ENCODE peak calls at places on chromosomes 12 and 14, in eight cellular contexts. One of them, this sample, is unnamed.

GRCh38 chr12:109582636-109583035 is 9.0 kb downstream of the MVK start:
- DNase-seq in fibroblast of lung: no peak
- DNase-seq in GM10248: no peak
- DNase-seq in foreskin fibroblast: no peak
- DNase-seq in fibroblast of mammary gland: no peak
- DNase-seq in progenitor cell of endocrine pancreas: no peak
- DNase-seq in right lobe of liver: peak
- DNase-seq in dorsolateral prefrontal cortex: no peak
- DNase-seq in this sample: no peak

GRCh38 chr12:10196210-10196609 is 16.5 kb upstream of the GABARAPL1 start:
- DNase-seq in fibroblast of lung: no peak
- DNase-seq in GM10248: peak
- DNase-seq in foreskin fibroblast: no peak
- DNase-seq in fibroblast of mammary gland: no peak
- DNase-seq in progenitor cell of endocrine pancreas: no peak
- DNase-seq in right lobe of liver: no peak
- DNase-seq in dorsolateral prefrontal cortex: no peak
- DNase-seq in this sample: peak

GRCh38 chr12:109134186-109134917 is 18.0 kb downstream of the ACACB start:
- DNase-seq in fibroblast of lung: no peak
- DNase-seq in GM10248: no peak
- DNase-seq in foreskin fibroblast: peak
- DNase-seq in fibroblast of mammary gland: peak
- DNase-seq in progenitor cell of endocrine pancreas: no peak
- DNase-seq in right lobe of liver: peak
- DNase-seq in dorsolateral prefrontal cortex: peak
- DNase-seq in this sample: peak

GRCh38 chr12:47562201-47562600 is 143.6 kb downstream of the RPAP3 start:
- DNase-seq in fibroblast of lung: no peak
- DNase-seq in GM10248: no peak
- DNase-seq in foreskin fibroblast: no peak
- DNase-seq in fibroblast of mammary gland: no peak
- DNase-seq in progenitor cell of endocrine pancreas: no peak
- DNase-seq in right lobe of liver: no peak
- DNase-seq in dorsolateral prefrontal cortex: no peak
- DNase-seq in this sample: no peak

GRCh38 chr14:44854114-44854513 is 107.6 kb downstream of the KLHL28 start:
- DNase-seq in fibroblast of lung: no peak
- DNase-seq in GM10248: no peak
- DNase-seq in foreskin fibroblast: no peak
- DNase-seq in fibroblast of mammary gland: no peak
- DNase-seq in progenitor cell of endocrine pancreas: no peak
- DNase-seq in right lobe of liver: no peak
- DNase-seq in dorsolateral prefrontal cortex: no peak
- DNase-seq in this sample: no peak

GRCh38 chr14:92670177-92670576 is 78.2 kb downstream of the LGMN start:
- DNase-seq in fibroblast of lung: peak
- DNase-seq in GM10248: no peak
- DNase-seq in foreskin fibroblast: peak
- DNase-seq in fibroblast of mammary gland: peak
- DNase-seq in progenitor cell of endocrine pancreas: no peak
- DNase-seq in right lobe of liver: no peak
- DNase-seq in dorsolateral prefrontal cortex: no peak
- DNase-seq in this sample: no peak

GRCh38 chr14:101636081-101636560 is 74.8 kb downstream of the DIO3 start:
- DNase-seq in fibroblast of lung: peak
- DNase-seq in GM10248: peak
- DNase-seq in foreskin fibroblast: no peak
- DNase-seq in fibroblast of mammary gland: no peak
- DNase-seq in progenitor cell of endocrine pancreas: no peak
- DNase-seq in right lobe of liver: no peak
- DNase-seq in dorsolateral prefrontal cortex: no peak
- DNase-seq in this sample: no peak

GRCh38 chr12:109670647-109671046 is 43.0 kb upstream of the FAM222A start:
- DNase-seq in fibroblast of lung: no peak
- DNase-seq in GM10248: no peak
- DNase-seq in foreskin fibroblast: no peak
- DNase-seq in fibroblast of mammary gland: no peak
- DNase-seq in progenitor cell of endocrine pancreas: no peak
- DNase-seq in right lobe of liver: no peak
- DNase-seq in dorsolateral prefrontal cortex: no peak
- DNase-seq in this sample: no peak

GRCh38 chr14:105173901-105174894 is 5.6 kb upstream of the JAG2 start:
- DNase-seq in fibroblast of lung: no peak
- DNase-seq in GM10248: no peak
- DNase-seq in foreskin fibroblast: no peak
- DNase-seq in fibroblast of mammary gland: no peak
- DNase-seq in progenitor cell of endocrine pancreas: no peak
- DNase-seq in right lobe of liver: no peak
- DNase-seq in dorsolateral prefrontal cortex: no peak
- DNase-seq in this sample: no peak

GRCh38 chr12:25699454-25699853 is 146.4 kb upstream of the LMNTD1 start:
- DNase-seq in fibroblast of lung: peak
- DNase-seq in GM10248: no peak
- DNase-seq in foreskin fibroblast: peak
- DNase-seq in fibroblast of mammary gland: peak
- DNase-seq in progenitor cell of endocrine pancreas: no peak
- DNase-seq in right lobe of liver: no peak
- DNase-seq in dorsolateral prefrontal cortex: no peak
- DNase-seq in this sample: no peak

GRCh38 chr12:68877583-68877982 is 55.4 kb downstream of the CPM start:
- DNase-seq in fibroblast of lung: no peak
- DNase-seq in GM10248: no peak
- DNase-seq in foreskin fibroblast: no peak
- DNase-seq in fibroblast of mammary gland: no peak
- DNase-seq in progenitor cell of endocrine pancreas: no peak
- DNase-seq in right lobe of liver: no peak
- DNase-seq in dorsolateral prefrontal cortex: no peak
- DNase-seq in this sample: no peak

GRCh38 chr12:102385343-102385742 is 95.0 kb downstream of the IGF1 start:
- DNase-seq in fibroblast of lung: no peak
- DNase-seq in GM10248: no peak
- DNase-seq in foreskin fibroblast: no peak
- DNase-seq in fibroblast of mammary gland: no peak
- DNase-seq in progenitor cell of endocrine pancreas: no peak
- DNase-seq in right lobe of liver: no peak
- DNase-seq in dorsolateral prefrontal cortex: no peak
- DNase-seq in this sample: no peak

GRCh38 chr14:64185184-64185583 is 109.0 kb downstream of the ESR2 start:
- DNase-seq in fibroblast of lung: no peak
- DNase-seq in GM10248: no peak
- DNase-seq in foreskin fibroblast: no peak
- DNase-seq in fibroblast of mammary gland: no peak
- DNase-seq in progenitor cell of endocrine pancreas: no peak
- DNase-seq in right lobe of liver: no peak
- DNase-seq in dorsolateral prefrontal cortex: no peak
- DNase-seq in this sample: no peak

GRCh38 chr12:126404293-126404851 is 1339.1 kb downstream of the AACS start:
- DNase-seq in fibroblast of lung: peak
- DNase-seq in GM10248: no peak
- DNase-seq in foreskin fibroblast: no peak
- DNase-seq in fibroblast of mammary gland: no peak
- DNase-seq in progenitor cell of endocrine pancreas: no peak
- DNase-seq in right lobe of liver: no peak
- DNase-seq in dorsolateral prefrontal cortex: no peak
- DNase-seq in this sample: no peak

DNA sequence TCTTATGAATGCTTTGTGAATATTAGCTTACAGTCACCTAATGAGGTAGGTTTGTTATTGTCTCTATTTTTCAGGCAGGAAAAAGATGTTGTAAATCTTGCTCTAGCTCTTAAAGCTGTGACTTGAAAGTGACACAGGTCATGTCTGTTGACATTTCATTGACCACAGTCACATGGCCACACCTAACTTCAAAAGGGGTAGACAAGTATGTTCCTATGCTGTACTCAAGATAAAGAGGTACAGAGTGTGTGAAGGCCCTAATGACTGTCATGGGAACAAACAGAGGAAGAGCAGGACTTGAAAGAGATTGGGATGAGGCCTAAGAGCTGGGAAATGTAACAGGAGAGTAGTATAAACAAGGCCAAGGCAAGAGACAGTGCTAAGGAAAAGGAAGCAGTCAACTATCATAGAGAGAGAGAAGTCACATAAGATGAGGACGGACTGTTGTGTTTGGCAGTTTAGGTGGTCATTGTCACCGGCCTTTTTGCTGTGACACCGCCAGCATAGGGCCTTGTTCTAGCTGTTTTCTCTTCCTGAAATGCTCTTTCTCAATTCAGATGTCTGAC is 181.0 kb downstream of the CFAP54 start:
- DNase-seq in fibroblast of lung: no peak
- DNase-seq in GM10248: no peak
- DNase-seq in foreskin fibroblast: no peak
- DNase-seq in fibroblast of mammary gland: no peak
- DNase-seq in progenitor cell of endocrine pancreas: no peak
- DNase-seq in right lobe of liver: no peak
- DNase-seq in dorsolateral prefrontal cortex: no peak
- DNase-seq in this sample: no peak
- TF ChIP-seq CTCF in fibroblast of lung: no peak
- TF ChIP-seq CTCF in GM10248: no peak
- TF ChIP-seq CTCF in foreskin fibroblast: no peak
- TF ChIP-seq CTCF in fibroblast of mammary gland: no peak
- TF ChIP-seq CTCF in progenitor cell of endocrine pancreas: no peak
- TF ChIP-seq CTCF in right lobe of liver: no peak
- TF ChIP-seq CTCF in dorsolateral prefrontal cortex: no peak
- TF ChIP-seq CTCF in this sample: no peak

GRCh38 chr12:123938679-123939480 is 33.8 kb downstream of the CCDC92 start:
- DNase-seq in fibroblast of lung: no peak
- DNase-seq in GM10248: no peak
- DNase-seq in foreskin fibroblast: peak
- DNase-seq in fibroblast of mammary gland: peak
- DNase-seq in progenitor cell of endocrine pancreas: no peak
- DNase-seq in right lobe of liver: no peak
- DNase-seq in dorsolateral prefrontal cortex: no peak
- DNase-seq in this sample: no peak
- TF ChIP-seq CTCF in fibroblast of lung: no peak
- TF ChIP-seq CTCF in GM10248: peak
- TF ChIP-seq CTCF in foreskin fibroblast: peak
- TF ChIP-seq CTCF in fibroblast of mammary gland: peak
- TF ChIP-seq CTCF in progenitor cell of endocrine pancreas: peak
- TF ChIP-seq CTCF in right lobe of liver: no peak
- TF ChIP-seq CTCF in dorsolateral prefrontal cortex: peak
- TF ChIP-seq CTCF in this sample: peak

DNA sequence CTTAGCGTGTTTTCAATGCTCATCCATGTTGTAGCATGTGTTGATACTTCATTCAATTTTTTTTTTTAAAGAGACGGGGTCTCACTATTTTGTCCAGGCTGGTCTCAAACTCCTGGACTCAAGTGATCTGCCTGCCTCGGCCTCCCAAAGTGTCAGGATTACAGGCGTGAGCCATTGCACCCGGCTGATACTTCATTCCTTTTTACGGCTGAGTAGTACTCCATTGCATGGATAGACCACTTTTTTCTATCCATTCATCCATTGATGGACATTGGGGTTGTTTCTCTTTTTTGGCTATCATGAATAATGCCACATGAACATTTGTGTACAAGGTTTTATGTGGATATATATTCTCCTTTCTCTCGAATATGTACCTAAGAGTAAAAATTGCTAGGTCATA is 1.2 kb downstream of the P2RX7 start:
- DNase-seq in fibroblast of lung: no peak
- DNase-seq in GM10248: no peak
- DNase-seq in foreskin fibroblast: no peak
- DNase-seq in fibroblast of mammary gland: no peak
- DNase-seq in progenitor cell of endocrine pancreas: no peak
- DNase-seq in right lobe of liver: no peak
- DNase-seq in dorsolateral prefrontal cortex: no peak
- DNase-seq in this sample: no peak
- TF ChIP-seq CTCF in fibroblast of lung: no peak
- TF ChIP-seq CTCF in GM10248: no peak
- TF ChIP-seq CTCF in foreskin fibroblast: no peak
- TF ChIP-seq CTCF in fibroblast of mammary gland: no peak
- TF ChIP-seq CTCF in progenitor cell of endocrine pancreas: no peak
- TF ChIP-seq CTCF in right lobe of liver: no peak
- TF ChIP-seq CTCF in dorsolateral prefrontal cortex: no peak
- TF ChIP-seq CTCF in this sample: no peak

DNA sequence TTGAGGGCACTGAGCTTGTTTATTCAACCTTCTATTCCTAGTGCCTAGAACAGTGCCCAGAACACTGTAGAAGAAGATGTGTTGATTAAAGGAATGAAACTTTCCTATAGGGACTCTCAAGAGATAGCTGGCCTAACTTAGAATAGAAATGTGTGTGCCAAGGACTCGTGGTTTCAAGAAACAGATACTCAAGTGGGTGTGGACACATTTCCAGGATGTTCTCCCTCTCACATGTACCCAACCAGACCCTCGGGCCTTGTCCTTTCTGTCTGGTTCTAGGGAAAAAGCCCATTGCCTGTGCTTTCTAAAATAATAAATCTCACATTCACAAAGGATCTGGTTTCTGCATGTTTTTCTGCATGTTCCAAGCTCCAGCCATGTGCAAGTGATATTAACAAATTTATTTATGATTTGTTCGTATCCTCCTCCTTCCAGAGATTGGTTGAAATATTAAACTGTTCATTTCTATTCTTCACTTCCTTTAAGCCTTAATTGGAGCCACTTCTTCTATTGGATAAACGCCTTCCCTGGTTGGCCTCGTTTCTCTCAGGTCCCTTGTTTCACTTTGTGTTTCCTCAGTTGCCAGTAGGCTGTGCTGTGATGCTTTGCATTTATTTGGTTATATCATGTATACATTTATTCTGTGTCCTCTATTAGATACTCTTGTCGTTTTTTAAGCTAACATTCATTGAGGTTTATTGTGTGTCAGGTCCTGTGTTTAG is 89.8 kb downstream of the CRADD start:
- DNase-seq in fibroblast of lung: peak
- DNase-seq in GM10248: peak
- DNase-seq in foreskin fibroblast: peak
- DNase-seq in fibroblast of mammary gland: peak
- DNase-seq in progenitor cell of endocrine pancreas: no peak
- DNase-seq in right lobe of liver: no peak
- DNase-seq in dorsolateral prefrontal cortex: no peak
- DNase-seq in this sample: peak
- TF ChIP-seq CTCF in fibroblast of lung: peak
- TF ChIP-seq CTCF in GM10248: peak
- TF ChIP-seq CTCF in foreskin fibroblast: peak
- TF ChIP-seq CTCF in fibroblast of mammary gland: peak
- TF ChIP-seq CTCF in progenitor cell of endocrine pancreas: no peak
- TF ChIP-seq CTCF in right lobe of liver: peak
- TF ChIP-seq CTCF in dorsolateral prefrontal cortex: peak
- TF ChIP-seq CTCF in this sample: peak

GRCh38 chr12:56271031-56271430 is 4.3 kb downstream of the COQ10A start:
- DNase-seq in fibroblast of lung: peak
- DNase-seq in GM10248: no peak
- DNase-seq in foreskin fibroblast: peak
- DNase-seq in fibroblast of mammary gland: peak
- DNase-seq in progenitor cell of endocrine pancreas: no peak
- DNase-seq in right lobe of liver: no peak
- DNase-seq in dorsolateral prefrontal cortex: no peak
- DNase-seq in this sample: no peak

GRCh38 chr12:56261503-56262230 is 3.5 kb upstream of the ANKRD52 start:
- DNase-seq in fibroblast of lung: peak
- DNase-seq in GM10248: no peak
- DNase-seq in foreskin fibroblast: peak
- DNase-seq in fibroblast of mammary gland: peak
- DNase-seq in progenitor cell of endocrine pancreas: no peak
- DNase-seq in right lobe of liver: no peak
- DNase-seq in dorsolateral prefrontal cortex: no peak
- DNase-seq in this sample: no peak

GRCh38 chr12:56266634-56267442 is at the start of gene COQ10A:
- DNase-seq in fibroblast of lung: peak
- DNase-seq in GM10248: peak
- DNase-seq in foreskin fibroblast: peak
- DNase-seq in fibroblast of mammary gland: peak
- DNase-seq in progenitor cell of endocrine pancreas: peak
- DNase-seq in right lobe of liver: peak
- DNase-seq in dorsolateral prefrontal cortex: peak
- DNase-seq in this sample: peak

GRCh38 chr12:56267443-56268071 is 815 bp downstream of the COQ10A start:
- DNase-seq in fibroblast of lung: no peak
- DNase-seq in GM10248: no peak
- DNase-seq in foreskin fibroblast: no peak
- DNase-seq in fibroblast of mammary gland: peak
- DNase-seq in progenitor cell of endocrine pancreas: no peak
- DNase-seq in right lobe of liver: peak
- DNase-seq in dorsolateral prefrontal cortex: no peak
- DNase-seq in this sample: peak
- TF ChIP-seq CTCF in fibroblast of lung: no peak
- TF ChIP-seq CTCF in GM10248: no peak
- TF ChIP-seq CTCF in foreskin fibroblast: no peak
- TF ChIP-seq CTCF in fibroblast of mammary gland: no peak
- TF ChIP-seq CTCF in progenitor cell of endocrine pancreas: no peak
- TF ChIP-seq CTCF in right lobe of liver: no peak
- TF ChIP-seq CTCF in dorsolateral prefrontal cortex: no peak
- TF ChIP-seq CTCF in this sample: no peak

This sample was measured in GM13976.